ENCODE peak calls at places on chromosomes 3 and 15, in four cellular contexts. D is GM20000; C is stimulated activated CD4-positive, alpha-beta T cell treated with anti-CD3 and anti-CD28 coated beads, TNF-alpha, amount 100 ng/mL, for 4 hours; V is brain microvascular endothelial cell. S is an unnamed sample.

GRCh38 chr3:196517919-196518318 is 2.8 kb upstream of the SMCO1 start:
- DNase-seq in D (no peak), C (no peak), V (no peak), S (no peak)

GRCh38 chr3:28103871-28104270 is 137.5 kb upstream of the CMC1 start:
- DNase-seq in D (no peak), C (no peak), V (no peak), S (no peak)

GRCh38 chr15:66649235-66649984 is 52.6 kb upstream of the SMAD6 start:
- DNase-seq in D (no peak), C (no peak), V (no peak), S (no peak)

GRCh38 chr3:9770276-9770812 is 597 bp upstream of the CAMK1 start:
- DNase-seq in D (no peak), C (no peak), V (no peak), S (no peak)

GRCh38 chr15:47820047-47820779 is 102.9 kb downstream of the SEMA6D start:
- DNase-seq in D (no peak), C (no peak), V (peak; percentile 51), S (no peak)

GRCh38 chr15:70258369-70259029 is 160.8 kb upstream of the TLE3 start:
- DNase-seq in D (peak; percentile 55), C (peak; percentile 56), V (no peak), S (no peak)

GRCh38 chr15:96125681-96126080 is 204.8 kb upstream of the NR2F2 start:
- DNase-seq in D (no peak), C (no peak), V (peak; percentile 72), S (no peak)

GRCh38 chr3:50242778-50243551 is 7.0 kb downstream of the GNAI2 start:
- DNase-seq in D (no peak), C (no peak), V (peak; percentile 79), S (no peak)

GRCh38 chr3:18144571-18144970 is 280.6 kb downstream of the SATB1 start:
- DNase-seq in D (no peak), C (no peak), V (no peak), S (no peak)

GRCh38 chr15:43111354-43111753 is 5.5 kb upstream of the UBR1 start:
- DNase-seq in D (no peak), C (no peak), V (no peak), S (no peak)

GRCh38 chr3:141456328-141456689 is 30.5 kb upstream of the RASA2 start:
- DNase-seq in D (no peak), C (no peak), V (peak; percentile 92), S (no peak)

S was measured in epithelial cell of proximal tubule.